ENCODE peak calls at places on chromosomes 12 and 14, in six cellular contexts. One of them, this sample, is unnamed.

GRCh38 chr14:44370727-44371126 is 136.4 kb downstream of the FSCB start:
- DNase-seq in heart right ventricle: no peak
- DNase-seq in HFF-Myc: no peak
- DNase-seq in vagina: no peak
- DNase-seq in CD8-positive, alpha-beta T cell: no peak
- DNase-seq in left ventricle myocardium inferior: no peak
- DNase-seq in this sample: no peak

GRCh38 chr12:23560611-23561010 is 388.9 kb downstream of the SOX5 start:
- DNase-seq in heart right ventricle: no peak
- DNase-seq in left ventricle myocardium inferior: no peak
- DNase-seq in vagina: no peak
- DNase-seq in CD8-positive, alpha-beta T cell: no peak
- DNase-seq in HFF-Myc: no peak
- DNase-seq in this sample: no peak

GRCh38 chr12:123435636-123436016 is 858 bp downstream of the RILPL2 start:
- DNase-seq in heart right ventricle: no peak
- DNase-seq in vagina: no peak
- DNase-seq in left ventricle myocardium inferior: no peak
- DNase-seq in HFF-Myc: no peak
- DNase-seq in CD8-positive, alpha-beta T cell: no peak
- DNase-seq in this sample: no peak

GRCh38 chr12:4353785-4354208 is 25.7 kb downstream of the FGF23 start:
- DNase-seq in CD8-positive, alpha-beta T cell: peak
- DNase-seq in HFF-Myc: no peak
- DNase-seq in vagina: no peak
- DNase-seq in left ventricle myocardium inferior: no peak
- DNase-seq in heart right ventricle: no peak
- DNase-seq in this sample: no peak

GRCh38 chr14:23052182-23052623 is 5.1 kb downstream of the CDH24 start:
- DNase-seq in heart right ventricle: no peak
- DNase-seq in left ventricle myocardium inferior: no peak
- DNase-seq in HFF-Myc: no peak
- DNase-seq in CD8-positive, alpha-beta T cell: no peak
- DNase-seq in vagina: no peak
- DNase-seq in this sample: no peak

GRCh38 chr12:42361909-42362706 is 36.1 kb downstream of the PPHLN1 start:
- DNase-seq in heart right ventricle: no peak
- DNase-seq in CD8-positive, alpha-beta T cell: no peak
- DNase-seq in vagina: no peak
- DNase-seq in HFF-Myc: no peak
- DNase-seq in left ventricle myocardium inferior: no peak
- DNase-seq in this sample: no peak

GRCh38 chr12:20429876-20430275 is 61.5 kb downstream of the PDE3A start:
- DNase-seq in left ventricle myocardium inferior: no peak
- DNase-seq in vagina: no peak
- DNase-seq in heart right ventricle: no peak
- DNase-seq in CD8-positive, alpha-beta T cell: no peak
- DNase-seq in HFF-Myc: no peak
- DNase-seq in this sample: no peak

GRCh38 chr12:111440152-111440551 is 34.4 kb downstream of the SH2B3 start:
- DNase-seq in heart right ventricle: no peak
- DNase-seq in vagina: no peak
- DNase-seq in left ventricle myocardium inferior: no peak
- DNase-seq in CD8-positive, alpha-beta T cell: no peak
- DNase-seq in HFF-Myc: no peak
- DNase-seq in this sample: no peak

GRCh38 chr12:71128191-71128590 is 29.6 kb downstream of the TSPAN8 start:
- DNase-seq in heart right ventricle: no peak
- DNase-seq in CD8-positive, alpha-beta T cell: no peak
- DNase-seq in vagina: no peak
- DNase-seq in left ventricle myocardium inferior: no peak
- DNase-seq in HFF-Myc: no peak
- DNase-seq in this sample: no peak

GRCh38 chr12:84741727-84742126 is 170.9 kb downstream of the SLC6A15 start:
- DNase-seq in left ventricle myocardium inferior: no peak
- DNase-seq in heart right ventricle: no peak
- DNase-seq in CD8-positive, alpha-beta T cell: no peak
- DNase-seq in vagina: no peak
- DNase-seq in HFF-Myc: no peak
- DNase-seq in this sample: peak

GRCh38 chr12:103758310-103759089 is 82.5 kb downstream of the NT5DC3 start:
- DNase-seq in CD8-positive, alpha-beta T cell: no peak
- DNase-seq in heart right ventricle: no peak
- DNase-seq in vagina: no peak
- DNase-seq in HFF-Myc: no peak
- DNase-seq in left ventricle myocardium inferior: no peak
- DNase-seq in this sample: no peak

GRCh38 chr12:6767592-6768384 is 1.6 kb downstream of the PTMS start:
- DNase-seq in HFF-Myc: no peak
- DNase-seq in heart right ventricle: no peak
- DNase-seq in CD8-positive, alpha-beta T cell: no peak
- DNase-seq in vagina: no peak
- DNase-seq in left ventricle myocardium inferior: no peak
- DNase-seq in this sample: no peak

GRCh38 chr14:58899317-58899713 is 261.6 kb downstream of the DACT1 start:
- DNase-seq in heart right ventricle: no peak
- DNase-seq in left ventricle myocardium inferior: no peak
- DNase-seq in HFF-Myc: no peak
- DNase-seq in CD8-positive, alpha-beta T cell: no peak
- DNase-seq in vagina: no peak
- DNase-seq in this sample: peak

GRCh38 chr14:54730156-54730961 is 163.4 kb downstream of the SAMD4A start:
- DNase-seq in left ventricle myocardium inferior: no peak
- DNase-seq in CD8-positive, alpha-beta T cell: no peak
- DNase-seq in HFF-Myc: peak
- DNase-seq in heart right ventricle: no peak
- DNase-seq in vagina: no peak
- DNase-seq in this sample: peak

GRCh38 chr12:12791756-12792346 is 6.4 kb downstream of the APOLD1 start:
- DNase-seq in HFF-Myc: no peak
- DNase-seq in vagina: no peak
- DNase-seq in left ventricle myocardium inferior: peak
- DNase-seq in CD8-positive, alpha-beta T cell: no peak
- DNase-seq in heart right ventricle: no peak
- DNase-seq in this sample: no peak

GRCh38 chr12:95943231-95943842 is at the start of gene AMDHD1:
- DNase-seq in vagina: no peak
- DNase-seq in left ventricle myocardium inferior: peak
- DNase-seq in HFF-Myc: no peak
- DNase-seq in heart right ventricle: peak
- DNase-seq in CD8-positive, alpha-beta T cell: peak
- DNase-seq in this sample: no peak

GRCh38 chr14:100577321-100577985 is 9.8 kb downstream of the BEGAIN start:
- DNase-seq in CD8-positive, alpha-beta T cell: no peak
- DNase-seq in left ventricle myocardium inferior: peak
- DNase-seq in vagina: no peak
- DNase-seq in heart right ventricle: peak
- DNase-seq in HFF-Myc: no peak
- DNase-seq in this sample: no peak

GRCh38 chr12:126027816-126028215 is 962.6 kb downstream of the AACS start:
- DNase-seq in HFF-Myc: no peak
- DNase-seq in heart right ventricle: no peak
- DNase-seq in vagina: no peak
- DNase-seq in left ventricle myocardium inferior: no peak
- DNase-seq in CD8-positive, alpha-beta T cell: no peak
- DNase-seq in this sample: no peak

GRCh38 chr14:33999771-34000291 is 49.0 kb upstream of the EGLN3 start:
- DNase-seq in heart right ventricle: no peak
- DNase-seq in left ventricle myocardium inferior: no peak
- DNase-seq in CD8-positive, alpha-beta T cell: no peak
- DNase-seq in HFF-Myc: no peak
- DNase-seq in vagina: no peak
- DNase-seq in this sample: no peak

GRCh38 chr12:50057896-50058670 is 687 bp downstream of the ASIC1 start:
- DNase-seq in heart right ventricle: no peak
- DNase-seq in left ventricle myocardium inferior: no peak
- DNase-seq in HFF-Myc: no peak
- DNase-seq in vagina: no peak
- DNase-seq in CD8-positive, alpha-beta T cell: no peak
- DNase-seq in this sample: no peak

GRCh38 chr12:4034926-4035325 is 161.7 kb upstream of the PARP11 start:
- DNase-seq in heart right ventricle: no peak
- DNase-seq in CD8-positive, alpha-beta T cell: no peak
- DNase-seq in left ventricle myocardium inferior: no peak
- DNase-seq in vagina: no peak
- DNase-seq in HFF-Myc: peak
- DNase-seq in this sample: no peak

GRCh38 chr14:32078030-32078793 is 1.1 kb downstream of the ARHGAP5 start:
- DNase-seq in heart right ventricle: peak
- DNase-seq in vagina: no peak
- DNase-seq in left ventricle myocardium inferior: peak
- DNase-seq in HFF-Myc: no peak
- DNase-seq in CD8-positive, alpha-beta T cell: peak
- DNase-seq in this sample: no peak

GRCh38 chr12:90888316-90888715 is 66.7 kb downstream of the CCER1 start:
- DNase-seq in CD8-positive, alpha-beta T cell: no peak
- DNase-seq in vagina: no peak
- DNase-seq in left ventricle myocardium inferior: no peak
- DNase-seq in HFF-Myc: no peak
- DNase-seq in heart right ventricle: no peak
- DNase-seq in this sample: no peak

GRCh38 chr12:122356192-122356635 is 66.3 kb downstream of the CLIP1 start:
- DNase-seq in vagina: no peak
- DNase-seq in heart right ventricle: no peak
- DNase-seq in HFF-Myc: peak
- DNase-seq in left ventricle myocardium inferior: no peak
- DNase-seq in CD8-positive, alpha-beta T cell: peak
- DNase-seq in this sample: no peak

GRCh38 chr14:87411370-87411769 is 581.6 kb downstream of the GALC start:
- DNase-seq in CD8-positive, alpha-beta T cell: no peak
- DNase-seq in HFF-Myc: no peak
- DNase-seq in left ventricle myocardium inferior: no peak
- DNase-seq in heart right ventricle: no peak
- DNase-seq in vagina: no peak
- DNase-seq in this sample: no peak

GRCh38 chr12:132395908-132396305 is 66.5 kb upstream of the GALNT9 start:
- DNase-seq in HFF-Myc: no peak
- DNase-seq in left ventricle myocardium inferior: peak
- DNase-seq in CD8-positive, alpha-beta T cell: no peak
- DNase-seq in vagina: no peak
- DNase-seq in heart right ventricle: no peak
- DNase-seq in this sample: no peak

GRCh38 chr14:104442611-104443390 is 136.8 kb upstream of the C14orf180 start:
- DNase-seq in vagina: peak
- DNase-seq in CD8-positive, alpha-beta T cell: peak
- DNase-seq in left ventricle myocardium inferior: no peak
- DNase-seq in HFF-Myc: no peak
- DNase-seq in heart right ventricle: no peak
- DNase-seq in this sample: no peak

DNA sequence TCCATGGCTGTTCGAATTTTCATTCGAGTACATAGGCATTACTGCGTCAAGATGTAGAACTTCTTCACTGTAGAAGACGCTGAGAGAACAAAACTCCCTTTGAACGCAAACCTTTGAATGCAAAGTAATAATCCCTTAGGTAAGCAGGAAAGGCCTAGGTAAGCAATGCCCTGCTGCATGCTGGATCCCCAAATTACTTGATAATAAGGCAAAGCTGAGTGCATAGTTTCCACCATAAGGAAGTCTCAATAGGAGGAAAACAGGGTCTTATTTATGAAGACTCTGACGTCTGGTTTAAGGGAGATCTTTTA is 10.0 kb upstream of the RTRAF start:
- DNase-seq in vagina: no peak
- DNase-seq in left ventricle myocardium inferior: no peak
- DNase-seq in heart right ventricle: no peak
- DNase-seq in CD8-positive, alpha-beta T cell: no peak
- DNase-seq in HFF-Myc: no peak
- DNase-seq in this sample: no peak
- TF ChIP-seq CTCF in vagina: no peak
- TF ChIP-seq CTCF in left ventricle myocardium inferior: peak
- TF ChIP-seq CTCF in heart right ventricle: peak
- TF ChIP-seq CTCF in CD8-positive, alpha-beta T cell: peak
- TF ChIP-seq CTCF in HFF-Myc: no peak
- TF ChIP-seq CTCF in this sample: no peak

DNA sequence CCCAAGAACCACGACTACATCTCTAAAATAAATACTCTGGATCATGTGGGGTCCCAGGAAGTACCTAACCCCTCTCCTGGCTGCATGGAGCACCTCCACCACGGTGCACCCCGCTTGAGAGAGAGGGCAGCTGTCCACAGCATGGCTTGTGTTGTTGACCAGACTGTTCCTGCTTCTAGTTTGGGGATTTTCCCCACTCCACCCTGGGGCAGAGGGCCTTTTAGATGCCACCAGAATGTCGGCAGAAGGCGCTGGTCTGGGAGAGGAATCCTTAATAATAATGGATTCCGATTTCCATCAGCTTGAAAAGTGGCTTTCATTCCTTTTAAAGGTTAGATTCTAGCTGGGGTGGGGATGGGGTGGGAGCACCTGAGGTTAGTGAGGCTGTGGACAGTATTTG is 1.7 kb downstream of the ESRRB start:
- DNase-seq in HFF-Myc: no peak
- DNase-seq in CD8-positive, alpha-beta T cell: no peak
- DNase-seq in heart right ventricle: no peak
- DNase-seq in vagina: no peak
- DNase-seq in left ventricle myocardium inferior: no peak
- DNase-seq in this sample: no peak
- H3K4me3 ChIP-seq in HFF-Myc: no peak
- H3K4me3 ChIP-seq in CD8-positive, alpha-beta T cell: no peak
- H3K4me3 ChIP-seq in heart right ventricle: no peak
- H3K4me3 ChIP-seq in vagina: no peak
- H3K4me3 ChIP-seq in left ventricle myocardium inferior: peak
- H3K4me3 ChIP-seq in this sample: no peak

GRCh38 chr12:1517007-1517406 is 77.4 kb downstream of the FBXL14 start:
- DNase-seq in HFF-Myc: no peak
- DNase-seq in left ventricle myocardium inferior: no peak
- DNase-seq in heart right ventricle: no peak
- DNase-seq in vagina: no peak
- DNase-seq in CD8-positive, alpha-beta T cell: no peak
- DNase-seq in this sample: peak
- TF ChIP-seq CTCF in HFF-Myc: peak
- TF ChIP-seq CTCF in left ventricle myocardium inferior: peak
- TF ChIP-seq CTCF in heart right ventricle: peak
- TF ChIP-seq CTCF in vagina: no peak
- TF ChIP-seq CTCF in CD8-positive, alpha-beta T cell: no peak
- TF ChIP-seq CTCF in this sample: peak

GRCh38 chr14:94632305-94632590 is 20.1 kb downstream of the SERPINA3 start:
- DNase-seq in heart right ventricle: no peak
- DNase-seq in vagina: no peak
- DNase-seq in HFF-Myc: no peak
- DNase-seq in CD8-positive, alpha-beta T cell: no peak
- DNase-seq in left ventricle myocardium inferior: no peak
- DNase-seq in this sample: no peak
- H3K4me3 ChIP-seq in heart right ventricle: no peak
- H3K4me3 ChIP-seq in vagina: no peak
- H3K4me3 ChIP-seq in HFF-Myc: no peak
- H3K4me3 ChIP-seq in CD8-positive, alpha-beta T cell: no peak
- H3K4me3 ChIP-seq in left ventricle myocardium inferior: no peak
- H3K4me3 ChIP-seq in this sample: no peak

DNA sequence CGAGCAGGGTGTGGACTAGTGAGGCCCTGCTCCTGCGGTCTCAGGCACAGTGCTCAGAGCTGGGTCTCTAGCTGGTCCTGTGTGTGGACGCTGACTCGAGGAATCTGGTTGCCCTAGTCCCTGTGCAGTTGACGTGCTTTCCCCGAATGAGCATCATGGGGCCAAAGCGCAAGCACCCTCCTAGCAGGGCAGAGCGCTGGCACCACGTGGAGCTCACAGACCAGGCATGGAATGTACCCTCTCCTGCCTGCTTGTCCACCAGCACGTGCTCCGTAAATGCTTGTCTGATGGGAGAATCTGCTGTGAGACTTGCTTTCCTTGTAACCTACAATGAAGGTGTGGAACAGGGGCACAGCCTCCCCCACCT is 124.9 kb downstream of the PIWIL1 start:
- DNase-seq in left ventricle myocardium inferior: no peak
- DNase-seq in heart right ventricle: no peak
- DNase-seq in HFF-Myc: no peak
- DNase-seq in vagina: no peak
- DNase-seq in CD8-positive, alpha-beta T cell: no peak
- DNase-seq in this sample: no peak
- TF ChIP-seq CTCF in left ventricle myocardium inferior: no peak
- TF ChIP-seq CTCF in heart right ventricle: no peak
- TF ChIP-seq CTCF in HFF-Myc: no peak
- TF ChIP-seq CTCF in vagina: no peak
- TF ChIP-seq CTCF in CD8-positive, alpha-beta T cell: no peak
- TF ChIP-seq CTCF in this sample: no peak